ENCODE peak calls at places on chromosomes 13 and 19, in six cellular contexts. E is neural progenitor cell, S is HCT116, X is H9, V is GM23338, B is K562. F is an unnamed sample.

GRCh38 chr19:10780368-10780767 is 55.6 kb downstream of the TMED1 start:
- DNase-seq in E (no peak), S (no peak), X (no peak), V (no peak), B (peak; percentile 13), F (no peak)

GRCh38 chr13:69077267-69077666 is 1030.4 kb upstream of the ATXN8OS start:
- DNase-seq in E (no peak), S (no peak), X (no peak), V (no peak), B (no peak), F (no peak)

GRCh38 chr19:56980864-56981263 is 138.9 kb upstream of the USP29 start:
- DNase-seq in E (no peak), S (no peak), X (no peak), V (no peak), B (no peak), F (no peak)

GRCh38 chr19:29596885-29597525 is 9.1 kb upstream of the POP4 start:
- DNase-seq in E (peak; percentile 59), S (no peak), X (no peak), V (peak; percentile 56), B (peak; percentile 45), F (no peak)

GRCh38 chr19:46951236-46951986 is 68.2 kb upstream of the NPAS1 start:
- DNase-seq in E (no peak), S (peak; percentile 37), X (no peak), V (no peak), B (no peak), F (no peak)

GRCh38 chr19:43651758-43652545 is 12.3 kb upstream of the CADM4 start:
- DNase-seq in E (peak; percentile 75), S (no peak), X (peak; percentile 70), V (peak; percentile 88), B (peak; percentile 89), F (peak; percentile 61)

GRCh38 chr19:9057505-9058258 is 29.2 kb upstream of the OR1M1 start:
- DNase-seq in E (no peak), S (no peak), X (no peak), V (no peak), B (no peak), F (no peak)

GRCh38 chr19:31419871-31420430 is 70.7 kb upstream of the TSHZ3 start:
- DNase-seq in E (peak; percentile 55), S (no peak), X (peak; percentile 56), V (peak; percentile 58), B (no peak), F (no peak)

GRCh38 chr19:48543121-48543710 is 8.8 kb upstream of the SULT2B1 start:
- DNase-seq in E (no peak), S (peak; percentile 53), X (peak; percentile 50), V (peak; percentile 46), B (no peak), F (peak; percentile 96)

GRCh38 chr13:113349491-113349890 is 14.4 kb downstream of the GRTP1 start:
- DNase-seq in E (no peak), S (no peak), X (peak; percentile 20), V (no peak), B (no peak), F (no peak)

GRCh38 chr19:16660763-16661479 is at the start of gene TMEM38A:
- DNase-seq in E (peak; percentile 63), S (no peak), X (peak; percentile 47), V (peak; percentile 54), B (peak; percentile 56), F (no peak)

GRCh38 chr13:46622013-46622917 is 69.3 kb downstream of the LRCH1 start:
- DNase-seq in E (no peak), S (no peak), X (no peak), V (no peak), B (no peak), F (no peak)

GRCh38 chr19:21202865-21203494 is 61.1 kb downstream of the ZNF431 start:
- DNase-seq in E (peak; percentile 65), S (peak; percentile 32), X (peak; percentile 56), V (peak; percentile 92), B (peak; percentile 68), F (peak; percentile 40)

GRCh38 chr13:46951516-46951915 is 54.7 kb upstream of the HTR2A start:
- DNase-seq in E (no peak), S (peak; percentile 27), X (no peak), V (no peak), B (no peak), F (peak; percentile 80)

GRCh38 chr13:111941845-111942447 is 125.0 kb upstream of the SOX1 start:
- DNase-seq in E (no peak), S (no peak), X (peak; percentile 19), V (no peak), B (no peak), F (no peak)

GRCh38 chr13:21079206-21079605 is 17.8 kb upstream of the LATS2 start:
- DNase-seq in E (no peak), S (no peak), X (no peak), V (no peak), B (no peak), F (no peak)

GRCh38 chr19:18648971-18649310 is 12.1 kb downstream of the KLHL26 start:
- DNase-seq in E (no peak), S (no peak), X (no peak), V (no peak), B (no peak), F (no peak)

GRCh38 chr19:19278315-19278714 is 5.2 kb upstream of the TM6SF2 start:
- DNase-seq in E (no peak), S (no peak), X (no peak), V (no peak), B (no peak), F (no peak)

GRCh38 chr13:76379341-76380105 is 506.7 kb downstream of the KCTD12 start:
- DNase-seq in E (no peak), S (no peak), X (no peak), V (no peak), B (no peak), F (no peak)
- H3K79me2 ChIP-seq in E (no peaks in the 10 kb centered on the region), S (no peaks in the 10 kb centered on the region), X (no peaks in the 10 kb centered on the region), V (no peaks in the 10 kb centered on the region), B (no peaks in the 10 kb centered on the region), F (no peaks in the 10 kb centered on the region)

DNA sequence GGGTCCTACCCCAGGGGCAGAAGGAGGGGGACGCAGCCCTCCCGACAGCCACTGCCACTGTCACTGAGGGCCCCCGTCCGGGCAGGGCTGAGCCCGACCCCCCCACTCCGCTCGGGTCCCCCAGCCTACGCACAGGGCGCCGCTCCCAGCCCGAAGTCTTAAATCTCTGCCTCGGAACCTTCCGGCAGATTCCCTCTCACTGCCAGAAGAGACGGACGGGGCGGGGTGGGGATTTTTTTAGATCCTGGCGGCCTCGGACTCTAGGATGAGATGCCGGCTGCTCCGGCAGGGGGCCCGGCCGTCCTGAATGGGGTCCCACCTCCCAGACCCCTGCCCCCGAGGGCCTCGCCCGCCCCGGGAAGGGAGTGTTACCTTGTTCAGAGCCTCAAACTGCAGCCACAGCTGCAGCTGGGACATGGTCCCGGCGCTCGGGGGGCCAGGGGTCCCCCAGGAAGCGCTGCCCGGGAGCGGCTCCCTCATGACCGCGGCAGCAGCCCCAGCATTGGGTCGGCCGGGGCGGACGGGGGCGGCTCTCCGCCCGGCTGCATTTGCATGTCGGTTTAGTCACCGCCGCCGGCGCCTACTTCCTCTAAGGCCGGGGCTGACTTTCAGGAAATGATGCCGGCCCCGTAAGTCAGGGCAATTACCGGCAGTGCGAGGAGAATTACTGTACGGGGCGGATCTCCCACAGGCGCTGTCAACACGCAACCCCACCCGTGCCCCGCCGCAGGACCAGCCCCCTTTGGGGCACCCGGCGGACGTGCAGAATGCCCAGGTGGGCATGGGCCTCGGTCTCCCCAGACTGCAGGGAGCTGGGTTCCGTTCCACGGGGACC is 28.1 kb downstream of the GPX4 start:
- DNase-seq in E (peak; percentile 79), S (no peak), X (peak; percentile 73), V (peak; percentile 89), B (peak; percentile 79), F (no peak)
- H3K4me1 ChIP-seq in E (peaks cover 19% of the 10 kb centered on the region), S (no peaks in the 10 kb centered on the region), X (no peaks in the 10 kb centered on the region), V (peaks cover 3% of the 10 kb centered on the region), B (peaks cover 5% of the 10 kb centered on the region), F (no peaks in the 10 kb centered on the region)

DNA sequence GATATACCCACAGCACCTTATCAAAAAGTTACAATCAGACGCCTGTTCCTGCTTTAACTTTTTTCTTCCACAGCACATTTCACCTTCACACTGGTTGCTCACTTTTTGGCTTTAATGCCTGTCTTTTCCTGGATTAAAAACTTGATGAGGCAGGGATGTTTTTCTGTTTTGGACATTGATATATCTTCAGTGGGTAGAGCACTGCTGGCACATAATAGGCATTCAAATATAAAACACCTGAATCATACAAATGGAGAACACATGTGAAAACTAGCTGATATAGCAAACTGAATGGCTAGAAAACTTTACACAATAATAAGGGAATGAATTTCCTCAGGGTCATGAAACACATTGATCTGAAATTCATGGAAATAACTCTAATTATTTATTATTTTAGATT is 65.6 kb downstream of the STARD13 start:
- DNase-seq in E (no peak), S (no peak), X (no peak), V (no peak), B (no peak), F (no peak)
- H3K79me2 ChIP-seq in E (no peaks in the 10 kb centered on the region), S (no peaks in the 10 kb centered on the region), X (no peaks in the 10 kb centered on the region), V (no peaks in the 10 kb centered on the region), B (no peaks in the 10 kb centered on the region), F (peaks cover 28% of the 10 kb centered on the region)

GRCh38 chr19:45556835-45557234 is 27.8 kb downstream of the OPA3 start:
- DNase-seq in E (no peak), S (no peak), X (no peak), V (no peak), B (no peak), F (no peak)
- H3K4me1 ChIP-seq in E (peaks cover 3% of the 10 kb centered on the region), S (peaks cover 3% of the 10 kb centered on the region), X (no peaks in the 10 kb centered on the region), V (peaks cover 7% of the 10 kb centered on the region), B (no peaks in the 10 kb centered on the region), F (no peaks in the 10 kb centered on the region)

GRCh38 chr13:49044849-49045248 is 69.1 kb downstream of the FNDC3A start:
- DNase-seq in E (no peak), S (no peak), X (no peak), V (no peak), B (no peak), F (no peak)
- H3K79me2 ChIP-seq in E (no peaks in the 10 kb centered on the region), S (no peaks in the 10 kb centered on the region), X (no peaks in the 10 kb centered on the region), V (peaks cover 15% of the 10 kb centered on the region), B (no peaks in the 10 kb centered on the region), F (no peaks in the 10 kb centered on the region)

F was measured in PC-9.